ENCODE peak calls at places on chromosomes 11 and 22, in five cellular contexts. S is IMR-90, J is A549, G is H1, X is K562. L is an unnamed sample.

GRCh38 chr11:111194789-111195188 is 50.7 kb upstream of the POU2AF2 start:
- DNase-seq in S (no peak), J (no peak), G (no peak), X (no peak), L (no peak)

GRCh38 chr11:83511646-83512045 is 225.5 kb upstream of the CCDC90B start:
- DNase-seq in S (no peak), J (no peak), G (no peak), X (no peak), L (no peak)

GRCh38 chr11:122893131-122893530 is 10.6 kb downstream of the JHY start:
- DNase-seq in S (no peak), J (no peak), G (no peak), X (no peak), L (no peak)

GRCh38 chr22:38350444-38351359 is 33.5 kb upstream of the CSNK1E start:
- DNase-seq in S (no peak), J (no peak), G (no peak), X (peak; percentile 2), L (no peak)

GRCh38 chr22:35991168-35991567 is 37.5 kb downstream of the RBFOX2 start:
- DNase-seq in S (peak; percentile 88), J (no peak), G (no peak), X (no peak), L (no peak)

GRCh38 chr11:26805001-26805400 is 83.1 kb upstream of the SLC5A12 start:
- DNase-seq in S (no peak), J (no peak), G (no peak), X (no peak), L (no peak)

GRCh38 chr11:78752528-78752927 is 177.9 kb upstream of the NARS2 start:
- DNase-seq in S (no peak), J (no peak), G (no peak), X (no peak), L (no peak)

GRCh38 chr11:79150966-79151365 is 289.9 kb downstream of the TENM4 start:
- DNase-seq in S (peak; percentile 86), J (no peak), G (no peak), X (no peak), L (no peak)

GRCh38 chr11:22703040-22703439 is 36.6 kb downstream of the GAS2 start:
- DNase-seq in S (peak; percentile 77), J (peak; percentile 3), G (no peak), X (no peak), L (peak; percentile 88)

GRCh38 chr22:31846161-31847115 is 92.6 kb downstream of the DEPDC5 start:
- DNase-seq in S (peak; percentile 96), J (peak; percentile 8), G (no peak), X (peak; percentile 28), L (no peak)

GRCh38 chr11:69437001-69437875 is 44.2 kb upstream of the LINC01488 start:
- DNase-seq in S (no peak), J (peak; percentile 71), G (no peak), X (no peak), L (peak; percentile 82)
- TF ChIP-seq MAFK in S (no peak), J (no peak), G (peak; percentile 15), X (no peak), L (no peak)

GRCh38 chr22:19755145-19755710 is 5.3 kb upstream of the TBX1 start:
- DNase-seq in S (no peak), J (no peak), G (no peak), X (peak; percentile 73), L (no peak)
- TF ChIP-seq MAFK in S (no peak), J (no peak), G (no peak), X (no peak), L (no peak)

DNA sequence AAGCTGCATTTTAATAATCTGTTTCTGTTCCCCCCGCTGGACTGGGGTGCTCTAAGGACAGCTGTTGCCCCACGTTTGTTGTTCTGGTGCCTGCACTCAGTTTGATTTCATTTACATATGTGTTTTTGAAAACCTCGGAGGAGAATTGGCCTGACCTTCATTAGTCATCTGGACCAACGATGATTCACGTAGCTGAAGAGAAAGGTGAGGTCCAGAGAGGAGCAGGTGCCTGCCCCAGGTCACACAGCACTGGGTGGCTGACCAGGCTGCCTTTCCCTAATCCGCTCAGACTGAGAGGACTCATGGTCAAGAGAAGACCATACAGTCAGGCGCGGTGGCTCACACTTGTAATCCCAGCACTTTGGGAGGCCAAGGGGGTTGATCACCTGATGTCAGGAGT is 3.8 kb downstream of the CSDC2 start:
- DNase-seq in S (peak; percentile 46), J (no peak), G (no peak), X (no peak), L (no peak)
- TF ChIP-seq MAFK in S (no peak), J (no peak), G (no peak), X (no peak), L (no peak)

GRCh38 chr11:65433657-65434056 is 11.1 kb downstream of the NEAT1 start:
- DNase-seq in S (peak; percentile 16), J (no peak), G (no peak), X (no peak), L (no peak)
- TF ChIP-seq MAFK in S (no peak), J (no peak), G (no peak), X (no peak), L (no peak)

GRCh38 chr11:130371004-130371590 is 56.4 kb upstream of the ZBTB44 start:
- DNase-seq in S (no peak), J (no peak), G (no peak), X (no peak), L (no peak)

GRCh38 chr11:130369713-130370112 is 55.0 kb upstream of the ZBTB44 start:
- DNase-seq in S (no peak), J (no peak), G (no peak), X (no peak), L (no peak)

DNA sequence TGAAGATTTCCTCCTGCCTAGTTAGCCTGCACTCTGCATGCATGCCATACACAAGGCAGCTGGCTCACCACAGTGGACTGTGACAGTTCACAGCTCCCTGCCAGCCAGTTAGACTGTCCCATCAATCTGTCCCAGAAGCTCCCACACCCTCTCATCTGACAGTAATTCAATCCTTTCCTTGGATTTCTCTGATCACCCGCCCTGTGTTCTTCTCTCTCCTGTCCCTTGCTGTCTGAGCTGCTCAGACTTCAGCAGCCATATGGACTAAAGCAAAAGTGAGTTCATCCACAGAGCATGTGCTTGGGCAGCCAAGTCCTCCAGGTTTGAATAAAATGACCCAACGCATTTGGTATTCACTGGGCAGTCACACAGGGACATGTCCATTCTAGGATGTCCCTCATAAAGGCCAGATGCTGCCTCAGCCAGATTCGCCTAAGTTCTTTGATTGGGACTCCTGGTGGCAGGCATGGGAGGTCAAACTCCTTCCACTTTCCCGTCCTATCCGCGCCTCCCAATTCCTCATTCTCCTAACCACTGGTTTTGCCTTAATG is 54.5 kb upstream of the ZBTB44 start:
- DNase-seq in S (no peak), J (no peak), G (no peak), X (no peak), L (no peak)
- TF ChIP-seq MAFK in S (no peak), J (no peak), G (no peak), X (no peak), L (no peak)

GRCh38 chr22:50216684-50217520 is 16.1 kb downstream of the SELENOO start:
- DNase-seq in S (no peak), J (no peak), G (no peak), X (no peak), L (no peak)

GRCh38 chr22:50218996-50219727 is 18.4 kb downstream of the SELENOO start:
- DNase-seq in S (peak; percentile 74), J (no peak), G (peak; percentile 25), X (peak; percentile 79), L (peak; percentile 32)

GRCh38 chr22:50219800-50220602 is 19.2 kb downstream of the SELENOO start:
- DNase-seq in S (no peak), J (no peak), G (no peak), X (no peak), L (no peak)

GRCh38 chr22:50217543-50218152 is 16.8 kb downstream of the SELENOO start:
- DNase-seq in S (no peak), J (no peak), G (no peak), X (no peak), L (no peak)

GRCh38 chr22:50218153-50218995 is 17.6 kb downstream of the SELENOO start:
- DNase-seq in S (no peak), J (no peak), G (no peak), X (no peak), L (no peak)
- TF ChIP-seq MAFK in S (no peak), J (no peak), G (no peak), X (no peak), L (no peak)

GRCh38 chr22:49044091-49044490 is 783.6 kb downstream of the BRD1 start:
- DNase-seq in S (no peak), J (no peak), G (no peak), X (no peak), L (no peak)

GRCh38 chr22:49046546-49047305 is 780.9 kb downstream of the BRD1 start:
- DNase-seq in S (no peak), J (peak; percentile 50), G (peak; percentile 81), X (peak; percentile 62), L (peak; percentile 50)

GRCh38 chr22:49046000-49046545 is 781.6 kb downstream of the BRD1 start:
- DNase-seq in S (no peak), J (no peak), G (no peak), X (no peak), L (no peak)

GRCh38 chr22:49044776-49045175 is 782.9 kb downstream of the BRD1 start:
- DNase-seq in S (no peak), J (no peak), G (no peak), X (no peak), L (no peak)

GRCh38 chr22:49045276-49045675 is 782.4 kb downstream of the BRD1 start:
- DNase-seq in S (no peak), J (no peak), G (no peak), X (no peak), L (no peak)
- TF ChIP-seq MAFK in S (no peak), J (no peak), G (no peak), X (no peak), L (no peak)

DNA sequence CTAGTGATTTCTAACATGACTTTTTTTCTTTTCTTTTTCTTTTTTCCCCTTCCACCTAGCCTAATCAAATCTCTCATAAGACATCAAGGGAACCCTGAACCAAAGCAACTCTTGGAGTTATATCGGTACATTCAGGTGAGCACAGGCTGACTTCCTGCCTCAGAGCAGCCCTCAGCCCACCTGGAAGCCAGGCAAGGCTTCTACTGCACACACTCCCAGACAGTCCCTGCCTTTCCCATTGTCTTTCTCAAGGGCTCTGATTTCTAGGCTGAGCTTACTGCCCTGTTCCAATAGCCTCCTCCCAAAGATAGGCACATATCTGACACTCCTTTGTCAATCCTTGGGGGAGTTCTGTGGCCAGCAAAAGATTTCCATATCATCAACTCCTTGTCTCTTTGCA is 629.5 kb downstream of the NTM start:
- DNase-seq in S (no peak), J (no peak), G (no peak), X (no peak), L (no peak)
- TF ChIP-seq MAFK in S (no peak), J (no peak), G (no peak), X (no peak), L (no peak)

GRCh38 chr11:4607782-4608666 is at the start of gene TRIM68:
- DNase-seq in S (peak; percentile 95), J (peak; percentile 96), G (peak; percentile 41), X (peak; percentile 98), L (no peak)

GRCh38 chr11:4610258-4610935 is 2.4 kb upstream of the TRIM68 start:
- DNase-seq in S (peak; percentile 5), J (no peak), G (no peak), X (no peak), L (no peak)

GRCh38 chr11:4605057-4605456 is 3.0 kb downstream of the TRIM68 start:
- DNase-seq in S (no peak), J (no peak), G (no peak), X (no peak), L (no peak)

GRCh38 chr11:4606231-4607015 is 1.6 kb downstream of the TRIM68 start:
- DNase-seq in S (peak; percentile 8), J (no peak), G (no peak), X (no peak), L (no peak)

GRCh38 chr11:4607111-4607510 is 920 bp downstream of the TRIM68 start:
- DNase-seq in S (peak; percentile 7), J (no peak), G (no peak), X (no peak), L (no peak)
- TF ChIP-seq MAFK in S (no peak), J (no peak), G (no peak), X (no peak), L (no peak)

L was measured in HepG2.